ENCODE peak calls at places on chromosomes 13 and 19, in eight cellular contexts. L is esophagus squamous epithelium, N is AG04450, U is astrocyte of the cerebellum, F is cardiac muscle cell, W is transverse colon, J is lower leg skin, T is K562. P is an unnamed sample.

GRCh38 chr13:101127741-101128353 is 288.5 kb downstream of the NALCN start:
- DNase-seq in J (no peak), U (peak), F (peak), N (peak), T (peak), W (no peak), L (no peak), P (peak)

GRCh38 chr19:447816-448546 is 12.9 kb downstream of the SHC2 start:
- DNase-seq in F (peak), L (no peak), N (no peak), W (peak), U (no peak), J (no peak), T (no peak), P (peak)

GRCh38 chr13:20717581-20718542 is 14.4 kb downstream of the IL17D start:
- DNase-seq in F (no peak), W (no peak), N (no peak), U (no peak), L (no peak), J (no peak), T (no peak), P (no peak)

GRCh38 chr19:35759697-35760096 is 1.7 kb downstream of the PROSER3 start:
- DNase-seq in F (no peak), N (no peak), L (no peak), W (no peak), U (no peak), T (no peak), J (no peak), P (no peak)

GRCh38 chr13:48156466-48156865 is 61.6 kb upstream of the MED4 start:
- DNase-seq in J (peak), N (no peak), W (peak), U (no peak), L (no peak), F (no peak), T (no peak), P (no peak)

GRCh38 chr13:105665284-105665683 is 870.2 kb downstream of the EFNB2 start:
- DNase-seq in N (no peak), F (no peak), W (no peak), J (no peak), U (peak), T (no peak), L (no peak), P (no peak)

GRCh38 chr13:48319458-48320395 is 16.2 kb downstream of the RB1 start:
- DNase-seq in T (no peak), J (no peak), W (no peak), U (no peak), L (no peak), N (no peak), F (no peak), P (no peak)

GRCh38 chr19:8811315-8812172 is 20.6 kb downstream of the ZNF558 start:
- DNase-seq in J (no peak), N (no peak), U (no peak), W (no peak), F (no peak), T (no peak), L (no peak), P (peak)

GRCh38 chr19:39497850-39498261 is 891 bp upstream of the DLL3 start:
- DNase-seq in F (peak), W (peak), J (no peak), U (no peak), T (peak), L (no peak), N (no peak), P (peak)

GRCh38 chr19:11453468-11454341 is 18.3 kb downstream of the PRKCSH start:
- DNase-seq in L (no peak), U (no peak), T (peak), J (no peak), W (no peak), N (no peak), F (no peak), P (no peak)
- TF ChIP-seq CTCF in L (no peak), U (peak), T (peak), J (no peak), W (peak), N (peak), F (peak), P (peak)

GRCh38 chr13:89751537-89751936 is 1596.0 kb upstream of the MIR17HG start:
- DNase-seq in F (no peak), J (no peak), L (no peak), W (no peak), U (no peak), T (no peak), N (no peak), P (no peak)

GRCh38 chr13:89750371-89750770 is 1597.1 kb upstream of the MIR17HG start:
- DNase-seq in W (no peak), U (no peak), T (no peak), L (no peak), J (no peak), F (no peak), N (no peak), P (no peak)

GRCh38 chr13:89748716-89749115 is 1598.8 kb upstream of the MIR17HG start:
- DNase-seq in F (peak), J (no peak), N (no peak), U (peak), L (no peak), W (no peak), T (no peak), P (no peak)

GRCh38 chr13:89746554-89746953 is 1600.9 kb upstream of the MIR17HG start:
- DNase-seq in J (no peak), N (no peak), W (no peak), U (no peak), L (no peak), T (no peak), F (peak), P (no peak)

DNA sequence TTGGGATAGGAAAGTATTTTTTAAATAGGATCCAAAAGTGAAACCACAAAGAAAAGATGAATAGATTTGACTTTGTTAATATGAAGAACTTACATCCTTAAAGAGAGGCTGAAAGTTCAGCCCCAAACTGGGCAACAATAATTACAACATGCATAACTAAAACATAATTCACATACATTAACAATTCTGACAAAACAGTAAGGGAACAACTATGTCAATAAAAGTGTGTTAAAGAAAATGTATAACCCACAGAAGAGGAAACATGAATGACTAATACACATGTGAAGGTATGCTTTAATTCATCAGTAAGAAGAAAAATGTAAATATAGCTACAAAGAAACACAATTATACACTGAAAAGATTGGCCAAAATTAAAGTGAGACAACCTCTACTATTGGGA is 1597.6 kb upstream of the MIR17HG start:
- DNase-seq in L (no peak), N (no peak), F (no peak), W (no peak), J (no peak), U (no peak), T (no peak), P (no peak)
- H3K4me3 ChIP-seq in L (no peak), N (no peak), F (no peak), W (no peak), J (no peak), U (no peak), T (no peak), P (no peak)

GRCh38 chr13:29767006-29767405 is 83.4 kb downstream of the UBL3 start:
- DNase-seq in J (no peak), N (no peak), L (no peak), W (no peak), U (no peak), F (no peak), T (no peak), P (no peak)

GRCh38 chr13:29774830-29775229 is 75.6 kb downstream of the UBL3 start:
- DNase-seq in W (no peak), J (no peak), L (no peak), N (no peak), F (no peak), U (no peak), T (no peak), P (no peak)

GRCh38 chr13:29771247-29771646 is 79.2 kb downstream of the UBL3 start:
- DNase-seq in U (no peak), T (no peak), L (no peak), F (peak), J (no peak), W (no peak), N (no peak), P (peak)
- TF ChIP-seq CTCF in U (no peak), T (no peak), L (peak), F (peak), J (no peak), W (peak), N (peak), P (no peak)

GRCh38 chr19:28283592-28283991 is 929.4 kb downstream of the UQCRFS1 start:
- DNase-seq in J (no peak), W (no peak), L (no peak), T (no peak), N (no peak), U (no peak), F (no peak), P (no peak)
- H3K4me3 ChIP-seq in J (no peak), W (no peak), L (no peak), T (no peak), N (no peak), U (no peak), F (no peak), P (no peak)

GRCh38 chr19:6501740-6502648 is at the start of gene TUBB4A:
- DNase-seq in L (no peak), T (peak), U (no peak), F (no peak), J (no peak), W (peak), N (no peak), P (no peak)
- TF ChIP-seq CTCF in L (no peak), T (no peak), U (no peak), F (no peak), J (no peak), W (no peak), N (no peak), P (no peak)

DNA sequence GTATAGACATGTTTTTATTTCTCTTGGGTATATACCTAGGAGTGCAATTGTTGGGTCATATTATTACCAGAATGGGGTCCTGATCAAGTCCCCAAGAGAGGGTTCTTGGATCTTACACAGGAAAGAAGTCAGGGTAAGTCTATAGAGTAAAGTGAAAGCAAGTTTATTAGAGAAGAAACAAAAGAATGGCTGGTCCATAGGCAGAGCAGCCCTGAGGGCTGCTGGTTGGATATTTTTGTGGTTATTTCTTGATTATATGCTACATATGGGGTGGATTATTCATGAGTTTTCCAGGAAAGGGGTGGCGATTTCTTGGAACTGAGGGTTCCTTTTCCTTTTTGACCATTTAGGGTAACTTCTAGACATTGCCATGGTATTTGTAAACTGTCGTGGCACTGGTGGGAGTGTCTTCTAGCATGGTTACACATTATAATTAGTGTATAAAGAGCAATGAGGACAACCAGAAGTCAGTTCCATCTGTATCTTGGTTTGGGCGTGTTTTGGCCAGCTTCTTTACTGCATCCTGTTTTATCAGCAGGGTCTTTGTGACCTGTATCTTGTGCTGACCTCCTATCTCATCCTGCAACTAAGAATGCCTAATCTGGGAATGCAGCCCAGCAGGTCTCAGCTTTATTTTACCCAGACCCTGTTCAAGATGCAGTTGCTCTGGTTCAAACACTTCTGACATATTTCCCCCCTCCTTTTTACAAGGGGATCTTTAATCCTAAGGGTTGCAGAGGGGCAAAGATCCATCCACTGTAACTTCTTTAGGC is 41.1 kb downstream of the CEACAM1 start:
- DNase-seq in T (no peak), N (no peak), J (no peak), F (peak), U (no peak), W (no peak), L (no peak), P (no peak)
- H3K4me3 ChIP-seq in T (no peak), N (no peak), J (no peak), F (no peak), U (no peak), W (no peak), L (no peak), P (no peak)

GRCh38 chr19:6113616-6114188 is 3.4 kb upstream of the RFX2 start:
- DNase-seq in T (no peak), J (no peak), U (no peak), N (no peak), F (no peak), W (no peak), L (no peak), P (no peak)

GRCh38 chr19:6109947-6110346 is 353 bp downstream of the RFX2 start:
- DNase-seq in U (no peak), L (no peak), T (no peak), W (peak), N (no peak), J (peak), F (no peak), P (no peak)

GRCh38 chr19:6105444-6105843 is 4.9 kb downstream of the RFX2 start:
- DNase-seq in W (no peak), U (no peak), J (no peak), L (no peak), F (no peak), T (no peak), N (no peak), P (no peak)

GRCh38 chr19:6108721-6109633 is 1.3 kb downstream of the RFX2 start:
- DNase-seq in J (peak), N (no peak), F (peak), L (no peak), T (peak), U (no peak), W (peak), P (peak)

DNA sequence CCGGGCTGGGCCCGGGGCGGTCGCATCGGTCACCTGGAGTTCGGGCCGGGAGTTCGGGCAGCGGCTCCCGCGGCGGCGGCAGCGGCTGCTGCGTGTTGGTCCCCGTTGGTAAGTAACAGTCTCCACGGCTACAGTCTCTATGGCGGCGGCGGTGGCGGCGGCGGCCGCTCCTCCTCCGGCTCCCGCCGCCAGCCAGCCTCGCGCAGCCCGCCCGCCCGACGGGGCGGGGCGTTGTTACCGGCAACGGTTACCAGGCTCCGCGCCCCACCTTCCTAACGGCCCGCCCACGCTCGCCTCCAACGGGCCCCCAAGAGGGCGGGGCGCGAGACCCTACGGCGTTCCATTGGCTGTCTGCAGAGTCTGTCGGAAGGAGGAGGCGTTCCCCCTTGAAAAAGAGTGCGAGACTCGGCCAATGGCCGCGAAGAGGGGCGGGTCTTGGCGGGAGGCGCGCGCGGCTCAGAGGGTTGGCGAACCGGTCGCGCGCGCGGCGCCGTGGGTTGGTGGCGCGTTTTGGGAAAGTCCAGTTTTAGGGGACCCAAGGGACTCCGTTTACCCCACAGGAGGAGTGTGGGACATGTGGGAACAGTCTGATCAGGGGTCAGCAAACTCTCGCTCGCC is at the start of gene RFX2:
- DNase-seq in W (peak), J (peak), U (peak), T (peak), N (peak), L (peak), F (peak), P (peak)
- TF ChIP-seq CTCF in W (no peak), J (no peak), U (no peak), T (no peak), N (no peak), L (no peak), F (no peak), P (no peak)

DNA sequence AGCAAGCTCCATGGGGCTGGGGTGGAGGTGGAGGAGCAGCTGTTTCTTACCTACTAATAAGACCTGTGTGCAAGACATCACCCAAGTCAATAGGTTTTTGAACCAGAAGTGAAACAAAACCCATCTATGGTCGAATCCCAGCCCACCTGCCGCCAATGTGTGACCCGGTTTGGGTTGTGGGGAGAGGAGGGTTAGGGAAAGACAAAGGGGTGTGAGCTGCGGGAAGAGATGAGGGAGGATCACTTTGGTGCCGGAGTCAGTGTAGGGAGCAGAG is 641 bp downstream of the LPAR2 start:
- DNase-seq in T (no peak), J (no peak), F (no peak), U (no peak), L (no peak), N (no peak), W (no peak), P (no peak)
- H3K4me3 ChIP-seq in T (no peak), J (peak), F (peak), U (peak), L (peak), N (no peak), W (peak), P (peak)

P was measured in cardiac fibroblast.